ENCODE peak calls at places on chromosome 6, in seven cellular contexts. One of them, this sample, is unnamed.

GRCh38 chr6:148164645-148165044 is 178.0 kb upstream of the SASH1 start:
- DNase-seq in mucosa of gallbladder: no peak
- DNase-seq in nucleus accumbens: no peak
- DNase-seq in stimulated activated naive CD8-positive, alpha-beta T cell treated with anti-CD3 and anti-CD28 coated beads, Interleukin-15, Interleukin-2, amounts not matched to agents 100 U/mL and 50 U/mL, for 24 hours: no peak
- DNase-seq in SW 1271: no peak
- DNase-seq in cardiac fibroblast: no peak
- DNase-seq in activated naive CD4-positive, alpha-beta T cell treated with Interleukin-2 at 50 U/mL for 16 hours: no peak
- DNase-seq in this sample: no peak

GRCh38 chr6:11324453-11325023 is 92.1 kb upstream of the NEDD9 start:
- DNase-seq in mucosa of gallbladder: no peak
- DNase-seq in nucleus accumbens: no peak
- DNase-seq in stimulated activated naive CD8-positive, alpha-beta T cell treated with anti-CD3 and anti-CD28 coated beads, Interleukin-15, Interleukin-2, amounts not matched to agents 100 U/mL and 50 U/mL, for 24 hours: peak; percentile 55
- DNase-seq in SW 1271: no peak
- DNase-seq in cardiac fibroblast: peak; percentile 18
- DNase-seq in activated naive CD4-positive, alpha-beta T cell treated with Interleukin-2 at 50 U/mL for 16 hours: peak; percentile 69
- DNase-seq in this sample: no peak

GRCh38 chr6:52519618-52520017 is 57.2 kb downstream of the TRAM2 start:
- DNase-seq in mucosa of gallbladder: no peak
- DNase-seq in nucleus accumbens: no peak
- DNase-seq in stimulated activated naive CD8-positive, alpha-beta T cell treated with anti-CD3 and anti-CD28 coated beads, Interleukin-15, Interleukin-2, amounts not matched to agents 100 U/mL and 50 U/mL, for 24 hours: no peak
- DNase-seq in SW 1271: no peak
- DNase-seq in cardiac fibroblast: no peak
- DNase-seq in activated naive CD4-positive, alpha-beta T cell treated with Interleukin-2 at 50 U/mL for 16 hours: no peak
- DNase-seq in this sample: no peak

GRCh38 chr6:7900621-7901020 is 10.0 kb downstream of the TXNDC5 start:
- DNase-seq in mucosa of gallbladder: no peak
- DNase-seq in nucleus accumbens: no peak
- DNase-seq in stimulated activated naive CD8-positive, alpha-beta T cell treated with anti-CD3 and anti-CD28 coated beads, Interleukin-15, Interleukin-2, amounts not matched to agents 100 U/mL and 50 U/mL, for 24 hours: no peak
- DNase-seq in SW 1271: no peak
- DNase-seq in cardiac fibroblast: no peak
- DNase-seq in activated naive CD4-positive, alpha-beta T cell treated with Interleukin-2 at 50 U/mL for 16 hours: no peak
- DNase-seq in this sample: no peak

GRCh38 chr6:164142312-164142711 is 727.8 kb downstream of the QKI start:
- DNase-seq in mucosa of gallbladder: no peak
- DNase-seq in nucleus accumbens: no peak
- DNase-seq in stimulated activated naive CD8-positive, alpha-beta T cell treated with anti-CD3 and anti-CD28 coated beads, Interleukin-15, Interleukin-2, amounts not matched to agents 100 U/mL and 50 U/mL, for 24 hours: no peak
- DNase-seq in SW 1271: no peak
- DNase-seq in cardiac fibroblast: no peak
- DNase-seq in activated naive CD4-positive, alpha-beta T cell treated with Interleukin-2 at 50 U/mL for 16 hours: no peak
- DNase-seq in this sample: no peak

GRCh38 chr6:104087765-104088164 is 772.0 kb downstream of the HACE1 start:
- DNase-seq in mucosa of gallbladder: no peak
- DNase-seq in nucleus accumbens: no peak
- DNase-seq in stimulated activated naive CD8-positive, alpha-beta T cell treated with anti-CD3 and anti-CD28 coated beads, Interleukin-15, Interleukin-2, amounts not matched to agents 100 U/mL and 50 U/mL, for 24 hours: no peak
- DNase-seq in SW 1271: no peak
- DNase-seq in cardiac fibroblast: no peak
- DNase-seq in activated naive CD4-positive, alpha-beta T cell treated with Interleukin-2 at 50 U/mL for 16 hours: no peak
- DNase-seq in this sample: no peak

GRCh38 chr6:7615611-7616383 is 25.8 kb downstream of the SNRNP48 start:
- DNase-seq in mucosa of gallbladder: peak; percentile 52
- DNase-seq in nucleus accumbens: no peak
- DNase-seq in stimulated activated naive CD8-positive, alpha-beta T cell treated with anti-CD3 and anti-CD28 coated beads, Interleukin-15, Interleukin-2, amounts not matched to agents 100 U/mL and 50 U/mL, for 24 hours: peak; percentile 27
- DNase-seq in SW 1271: peak; percentile 6
- DNase-seq in cardiac fibroblast: peak; percentile 82
- DNase-seq in activated naive CD4-positive, alpha-beta T cell treated with Interleukin-2 at 50 U/mL for 16 hours: peak; percentile 19
- DNase-seq in this sample: peak; percentile 11

GRCh38 chr6:37919417-37920157 is 100.1 kb downstream of the ZFAND3 start:
- DNase-seq in mucosa of gallbladder: no peak
- DNase-seq in nucleus accumbens: no peak
- DNase-seq in stimulated activated naive CD8-positive, alpha-beta T cell treated with anti-CD3 and anti-CD28 coated beads, Interleukin-15, Interleukin-2, amounts not matched to agents 100 U/mL and 50 U/mL, for 24 hours: no peak
- DNase-seq in SW 1271: no peak
- DNase-seq in cardiac fibroblast: peak; percentile 60
- DNase-seq in activated naive CD4-positive, alpha-beta T cell treated with Interleukin-2 at 50 U/mL for 16 hours: no peak
- DNase-seq in this sample: no peak

GRCh38 chr6:125957845-125958244 is 1.3 kb downstream of the HINT3 start:
- DNase-seq in mucosa of gallbladder: peak; percentile 50
- DNase-seq in nucleus accumbens: peak; percentile 19
- DNase-seq in stimulated activated naive CD8-positive, alpha-beta T cell treated with anti-CD3 and anti-CD28 coated beads, Interleukin-15, Interleukin-2, amounts not matched to agents 100 U/mL and 50 U/mL, for 24 hours: no peak
- DNase-seq in SW 1271: no peak
- DNase-seq in cardiac fibroblast: peak; percentile 74
- DNase-seq in activated naive CD4-positive, alpha-beta T cell treated with Interleukin-2 at 50 U/mL for 16 hours: no peak
- DNase-seq in this sample: no peak

GRCh38 chr6:53629862-53630532 is 35.6 kb downstream of the KLHL31 start:
- DNase-seq in mucosa of gallbladder: no peak
- DNase-seq in nucleus accumbens: no peak
- DNase-seq in stimulated activated naive CD8-positive, alpha-beta T cell treated with anti-CD3 and anti-CD28 coated beads, Interleukin-15, Interleukin-2, amounts not matched to agents 100 U/mL and 50 U/mL, for 24 hours: no peak
- DNase-seq in SW 1271: no peak
- DNase-seq in cardiac fibroblast: no peak
- DNase-seq in activated naive CD4-positive, alpha-beta T cell treated with Interleukin-2 at 50 U/mL for 16 hours: no peak
- DNase-seq in this sample: no peak

GRCh38 chr6:79377047-79377446 is 142.6 kb upstream of the HMGN3 start:
- DNase-seq in mucosa of gallbladder: no peak
- DNase-seq in nucleus accumbens: no peak
- DNase-seq in stimulated activated naive CD8-positive, alpha-beta T cell treated with anti-CD3 and anti-CD28 coated beads, Interleukin-15, Interleukin-2, amounts not matched to agents 100 U/mL and 50 U/mL, for 24 hours: no peak
- DNase-seq in SW 1271: no peak
- DNase-seq in cardiac fibroblast: peak; percentile 71
- DNase-seq in activated naive CD4-positive, alpha-beta T cell treated with Interleukin-2 at 50 U/mL for 16 hours: no peak
- DNase-seq in this sample: no peak

GRCh38 chr6:47153066-47153755 is 111.1 kb upstream of the ADGRF1 start:
- DNase-seq in mucosa of gallbladder: no peak
- DNase-seq in nucleus accumbens: no peak
- DNase-seq in stimulated activated naive CD8-positive, alpha-beta T cell treated with anti-CD3 and anti-CD28 coated beads, Interleukin-15, Interleukin-2, amounts not matched to agents 100 U/mL and 50 U/mL, for 24 hours: no peak
- DNase-seq in SW 1271: no peak
- DNase-seq in cardiac fibroblast: peak; percentile 44
- DNase-seq in activated naive CD4-positive, alpha-beta T cell treated with Interleukin-2 at 50 U/mL for 16 hours: no peak
- DNase-seq in this sample: no peak

GRCh38 chr6:160254467-160255312 is 3.9 kb downstream of the SLC22A2 start:
- DNase-seq in mucosa of gallbladder: peak; percentile 72
- DNase-seq in nucleus accumbens: no peak
- DNase-seq in stimulated activated naive CD8-positive, alpha-beta T cell treated with anti-CD3 and anti-CD28 coated beads, Interleukin-15, Interleukin-2, amounts not matched to agents 100 U/mL and 50 U/mL, for 24 hours: no peak
- DNase-seq in SW 1271: no peak
- DNase-seq in cardiac fibroblast: no peak
- DNase-seq in activated naive CD4-positive, alpha-beta T cell treated with Interleukin-2 at 50 U/mL for 16 hours: no peak
- DNase-seq in this sample: no peak

GRCh38 chr6:71248306-71248705 is 40.3 kb upstream of the OGFRL1 start:
- DNase-seq in mucosa of gallbladder: no peak
- DNase-seq in nucleus accumbens: no peak
- DNase-seq in stimulated activated naive CD8-positive, alpha-beta T cell treated with anti-CD3 and anti-CD28 coated beads, Interleukin-15, Interleukin-2, amounts not matched to agents 100 U/mL and 50 U/mL, for 24 hours: no peak
- DNase-seq in SW 1271: peak; percentile 57
- DNase-seq in cardiac fibroblast: peak; percentile 90
- DNase-seq in activated naive CD4-positive, alpha-beta T cell treated with Interleukin-2 at 50 U/mL for 16 hours: no peak
- DNase-seq in this sample: no peak

GRCh38 chr6:169851641-169852503 is 100.5 kb downstream of the ERMARD start:
- DNase-seq in mucosa of gallbladder: no peak
- DNase-seq in nucleus accumbens: no peak
- DNase-seq in stimulated activated naive CD8-positive, alpha-beta T cell treated with anti-CD3 and anti-CD28 coated beads, Interleukin-15, Interleukin-2, amounts not matched to agents 100 U/mL and 50 U/mL, for 24 hours: no peak
- DNase-seq in SW 1271: no peak
- DNase-seq in cardiac fibroblast: peak; percentile 45
- DNase-seq in activated naive CD4-positive, alpha-beta T cell treated with Interleukin-2 at 50 U/mL for 16 hours: no peak
- DNase-seq in this sample: peak; percentile 87

GRCh38 chr6:109515781-109516409 is 32.9 kb upstream of the ZBTB24 start:
- DNase-seq in mucosa of gallbladder: no peak
- DNase-seq in nucleus accumbens: no peak
- DNase-seq in stimulated activated naive CD8-positive, alpha-beta T cell treated with anti-CD3 and anti-CD28 coated beads, Interleukin-15, Interleukin-2, amounts not matched to agents 100 U/mL and 50 U/mL, for 24 hours: no peak
- DNase-seq in SW 1271: no peak
- DNase-seq in cardiac fibroblast: peak; percentile 20
- DNase-seq in activated naive CD4-positive, alpha-beta T cell treated with Interleukin-2 at 50 U/mL for 16 hours: no peak
- DNase-seq in this sample: no peak

GRCh38 chr6:125275779-125276178 is 26.0 kb downstream of the HDDC2 start:
- DNase-seq in mucosa of gallbladder: no peak
- DNase-seq in nucleus accumbens: no peak
- DNase-seq in stimulated activated naive CD8-positive, alpha-beta T cell treated with anti-CD3 and anti-CD28 coated beads, Interleukin-15, Interleukin-2, amounts not matched to agents 100 U/mL and 50 U/mL, for 24 hours: no peak
- DNase-seq in SW 1271: no peak
- DNase-seq in cardiac fibroblast: no peak
- DNase-seq in activated naive CD4-positive, alpha-beta T cell treated with Interleukin-2 at 50 U/mL for 16 hours: no peak
- DNase-seq in this sample: no peak

GRCh38 chr6:145044606-145045275 is 690.6 kb downstream of the EPM2A start:
- DNase-seq in mucosa of gallbladder: no peak
- DNase-seq in nucleus accumbens: no peak
- DNase-seq in stimulated activated naive CD8-positive, alpha-beta T cell treated with anti-CD3 and anti-CD28 coated beads, Interleukin-15, Interleukin-2, amounts not matched to agents 100 U/mL and 50 U/mL, for 24 hours: no peak
- DNase-seq in SW 1271: no peak
- DNase-seq in cardiac fibroblast: peak; percentile 90
- DNase-seq in activated naive CD4-positive, alpha-beta T cell treated with Interleukin-2 at 50 U/mL for 16 hours: no peak
- DNase-seq in this sample: peak; percentile 30

GRCh38 chr6:79947191-79948173 is at the start of gene ELOVL4:
- DNase-seq in mucosa of gallbladder: peak; percentile 52
- DNase-seq in nucleus accumbens: peak; percentile 85
- DNase-seq in stimulated activated naive CD8-positive, alpha-beta T cell treated with anti-CD3 and anti-CD28 coated beads, Interleukin-15, Interleukin-2, amounts not matched to agents 100 U/mL and 50 U/mL, for 24 hours: peak; percentile 73
- DNase-seq in SW 1271: peak; percentile 40
- DNase-seq in cardiac fibroblast: peak; percentile 70
- DNase-seq in activated naive CD4-positive, alpha-beta T cell treated with Interleukin-2 at 50 U/mL for 16 hours: peak; percentile 76
- DNase-seq in this sample: no peak

GRCh38 chr6:53858196-53858595 is 63.4 kb downstream of the LRRC1 start:
- DNase-seq in mucosa of gallbladder: no peak
- DNase-seq in nucleus accumbens: no peak
- DNase-seq in stimulated activated naive CD8-positive, alpha-beta T cell treated with anti-CD3 and anti-CD28 coated beads, Interleukin-15, Interleukin-2, amounts not matched to agents 100 U/mL and 50 U/mL, for 24 hours: no peak
- DNase-seq in SW 1271: no peak
- DNase-seq in cardiac fibroblast: no peak
- DNase-seq in activated naive CD4-positive, alpha-beta T cell treated with Interleukin-2 at 50 U/mL for 16 hours: no peak
- DNase-seq in this sample: no peak

GRCh38 chr6:13395272-13396237 is 67.2 kb upstream of the TBC1D7 start:
- DNase-seq in mucosa of gallbladder: peak; percentile 81
- DNase-seq in nucleus accumbens: peak; percentile 38
- DNase-seq in stimulated activated naive CD8-positive, alpha-beta T cell treated with anti-CD3 and anti-CD28 coated beads, Interleukin-15, Interleukin-2, amounts not matched to agents 100 U/mL and 50 U/mL, for 24 hours: no peak
- DNase-seq in SW 1271: no peak
- DNase-seq in cardiac fibroblast: peak; percentile 89
- DNase-seq in activated naive CD4-positive, alpha-beta T cell treated with Interleukin-2 at 50 U/mL for 16 hours: no peak
- DNase-seq in this sample: peak; percentile 99

GRCh38 chr6:127198549-127198948 is 68.1 kb upstream of the RNF146 start:
- DNase-seq in mucosa of gallbladder: no peak
- DNase-seq in nucleus accumbens: no peak
- DNase-seq in stimulated activated naive CD8-positive, alpha-beta T cell treated with anti-CD3 and anti-CD28 coated beads, Interleukin-15, Interleukin-2, amounts not matched to agents 100 U/mL and 50 U/mL, for 24 hours: no peak
- DNase-seq in SW 1271: no peak
- DNase-seq in cardiac fibroblast: peak; percentile 71
- DNase-seq in activated naive CD4-positive, alpha-beta T cell treated with Interleukin-2 at 50 U/mL for 16 hours: no peak
- DNase-seq in this sample: no peak

GRCh38 chr6:137779982-137780381 is 87.1 kb upstream of the TNFAIP3 start:
- DNase-seq in mucosa of gallbladder: no peak
- DNase-seq in nucleus accumbens: no peak
- DNase-seq in stimulated activated naive CD8-positive, alpha-beta T cell treated with anti-CD3 and anti-CD28 coated beads, Interleukin-15, Interleukin-2, amounts not matched to agents 100 U/mL and 50 U/mL, for 24 hours: no peak
- DNase-seq in SW 1271: no peak
- DNase-seq in cardiac fibroblast: no peak
- DNase-seq in activated naive CD4-positive, alpha-beta T cell treated with Interleukin-2 at 50 U/mL for 16 hours: no peak
- DNase-seq in this sample: no peak

GRCh38 chr6:15588966-15589634 is 73.7 kb downstream of the DTNBP1 start:
- DNase-seq in mucosa of gallbladder: no peak
- DNase-seq in nucleus accumbens: no peak
- DNase-seq in stimulated activated naive CD8-positive, alpha-beta T cell treated with anti-CD3 and anti-CD28 coated beads, Interleukin-15, Interleukin-2, amounts not matched to agents 100 U/mL and 50 U/mL, for 24 hours: peak; percentile 12
- DNase-seq in SW 1271: no peak
- DNase-seq in cardiac fibroblast: peak; percentile 61
- DNase-seq in activated naive CD4-positive, alpha-beta T cell treated with Interleukin-2 at 50 U/mL for 16 hours: no peak
- DNase-seq in this sample: no peak

GRCh38 chr6:167508919-167509852 is 184.3 kb downstream of the TTLL2 start:
- DNase-seq in mucosa of gallbladder: no peak
- DNase-seq in nucleus accumbens: no peak
- DNase-seq in stimulated activated naive CD8-positive, alpha-beta T cell treated with anti-CD3 and anti-CD28 coated beads, Interleukin-15, Interleukin-2, amounts not matched to agents 100 U/mL and 50 U/mL, for 24 hours: no peak
- DNase-seq in SW 1271: no peak
- DNase-seq in cardiac fibroblast: no peak
- DNase-seq in activated naive CD4-positive, alpha-beta T cell treated with Interleukin-2 at 50 U/mL for 16 hours: no peak
- DNase-seq in this sample: no peak

GRCh38 chr6:56757585-56757984 is 114.9 kb upstream of the DST start:
- DNase-seq in mucosa of gallbladder: peak; percentile 55
- DNase-seq in nucleus accumbens: peak; percentile 43
- DNase-seq in stimulated activated naive CD8-positive, alpha-beta T cell treated with anti-CD3 and anti-CD28 coated beads, Interleukin-15, Interleukin-2, amounts not matched to agents 100 U/mL and 50 U/mL, for 24 hours: no peak
- DNase-seq in SW 1271: no peak
- DNase-seq in cardiac fibroblast: peak; percentile 72
- DNase-seq in activated naive CD4-positive, alpha-beta T cell treated with Interleukin-2 at 50 U/mL for 16 hours: no peak
- DNase-seq in this sample: peak; percentile 44

GRCh38 chr6:14286634-14287428 is 169.3 kb downstream of the CD83 start:
- DNase-seq in mucosa of gallbladder: no peak
- DNase-seq in nucleus accumbens: no peak
- DNase-seq in stimulated activated naive CD8-positive, alpha-beta T cell treated with anti-CD3 and anti-CD28 coated beads, Interleukin-15, Interleukin-2, amounts not matched to agents 100 U/mL and 50 U/mL, for 24 hours: no peak
- DNase-seq in SW 1271: no peak
- DNase-seq in cardiac fibroblast: no peak
- DNase-seq in activated naive CD4-positive, alpha-beta T cell treated with Interleukin-2 at 50 U/mL for 16 hours: no peak
- DNase-seq in this sample: no peak

GRCh38 chr6:113734886-113735481 is 122.2 kb upstream of the MARCKS start:
- DNase-seq in mucosa of gallbladder: no peak
- DNase-seq in nucleus accumbens: no peak
- DNase-seq in stimulated activated naive CD8-positive, alpha-beta T cell treated with anti-CD3 and anti-CD28 coated beads, Interleukin-15, Interleukin-2, amounts not matched to agents 100 U/mL and 50 U/mL, for 24 hours: no peak
- DNase-seq in SW 1271: no peak
- DNase-seq in cardiac fibroblast: peak; percentile 22
- DNase-seq in activated naive CD4-positive, alpha-beta T cell treated with Interleukin-2 at 50 U/mL for 16 hours: no peak
- DNase-seq in this sample: no peak